ENCODE peak calls at places on chromosomes 7 and 10, in six cellular contexts. Q is CD4-positive, alpha-beta T cell; F is ovary; O is dorsolateral prefrontal cortex; I is kidney; J is prostate gland. D is an unnamed sample.

GRCh38 chr7:149836434-149836833 is 1.7 kb upstream of the ZNF862 start:
- DNase-seq in Q (no peak), F (no peak), O (no peak), I (no peak), J (no peak), D (no peak)

GRCh38 chr7:14691597-14692203 is 210.9 kb downstream of the DGKB start:
- DNase-seq in Q (peak), F (peak), O (peak), I (peak), J (peak), D (no peak)

GRCh38 chr10:88249450-88249849 is 333.7 kb downstream of the RNLS start:
- DNase-seq in Q (no peak), F (no peak), O (no peak), I (no peak), J (no peak), D (no peak)

GRCh38 chr10:70786799-70787415 is 1.7 kb upstream of the TBATA start:
- DNase-seq in Q (no peak), F (no peak), O (no peak), I (no peak), J (no peak), D (no peak)

GRCh38 chr7:134212576-134213546 is 85.7 kb downstream of the LRGUK start:
- DNase-seq in Q (no peak), F (no peak), O (no peak), I (no peak), J (no peak), D (no peak)

GRCh38 chr7:28410628-28411578 is 1.4 kb upstream of the CREB5 start:
- DNase-seq in Q (no peak), F (peak), O (no peak), I (peak), J (no peak), D (peak)

GRCh38 chr7:79790863-79791262 is 337.4 kb upstream of the MAGI2 start:
- DNase-seq in Q (no peak), F (no peak), O (no peak), I (no peak), J (no peak), D (no peak)

GRCh38 chr7:120793213-120793936 is 64.6 kb downstream of the TSPAN12 start:
- DNase-seq in Q (no peak), F (no peak), O (no peak), I (no peak), J (no peak), D (no peak)

DNA sequence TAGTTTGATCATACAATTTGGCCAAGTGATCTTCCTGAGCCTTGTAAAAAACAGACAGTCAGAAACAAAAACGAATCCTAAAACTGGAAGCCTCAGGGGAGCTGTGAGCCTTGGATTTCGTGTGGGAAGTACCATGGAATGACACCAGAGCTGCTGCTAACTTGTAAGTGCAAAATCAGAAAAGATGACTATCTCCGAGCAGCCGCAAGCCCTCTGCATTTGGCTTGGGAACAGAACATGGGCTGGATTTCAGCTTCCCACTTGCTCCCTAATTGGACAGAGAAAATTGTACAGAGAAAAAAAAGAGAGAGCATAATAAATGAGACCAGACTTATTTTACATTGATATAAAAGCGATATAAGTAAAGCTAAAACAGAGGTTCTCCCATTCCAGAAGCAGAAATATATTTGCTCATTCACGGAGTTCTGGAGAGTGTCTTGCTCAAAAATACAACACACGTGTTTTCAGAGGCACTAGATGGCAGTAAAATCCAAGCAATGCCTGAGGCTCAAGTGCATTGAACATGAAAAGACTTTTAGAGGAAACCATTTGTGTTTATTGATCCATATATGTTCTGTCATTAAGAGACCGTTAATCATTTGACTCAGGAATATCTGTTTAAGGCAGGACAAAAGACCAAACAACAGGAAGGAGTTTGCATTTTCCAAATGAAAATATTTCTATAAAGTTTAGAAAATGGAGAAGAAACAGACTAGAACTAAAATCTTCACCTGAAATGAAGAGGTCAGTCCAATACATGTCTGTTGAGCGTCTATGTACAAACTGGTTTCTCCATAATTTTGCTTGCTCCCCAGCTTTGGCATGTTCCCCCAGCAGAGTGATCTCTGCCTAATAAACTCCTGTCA is 78.3 kb upstream of the SLC26A5 start:
- DNase-seq in Q (no peak), F (no peak), O (peak), I (no peak), J (no peak), D (no peak)
- TF ChIP-seq CTCF in Q (no peak), F (no peak), O (peak), I (peak), J (no peak), D (no peak)

GRCh38 chr10:92814790-92815189 is 33.5 kb upstream of the EXOC6 start:
- DNase-seq in Q (no peak), F (no peak), O (no peak), I (no peak), J (no peak), D (no peak)

GRCh38 chr10:92811986-92812385 is 36.3 kb upstream of the EXOC6 start:
- DNase-seq in Q (no peak), F (no peak), O (no peak), I (no peak), J (no peak), D (no peak)

GRCh38 chr10:92810934-92811532 is 37.3 kb upstream of the EXOC6 start:
- DNase-seq in Q (no peak), F (no peak), O (no peak), I (no peak), J (no peak), D (no peak)

GRCh38 chr10:92813979-92814378 is 34.3 kb upstream of the EXOC6 start:
- DNase-seq in Q (no peak), F (no peak), O (no peak), I (no peak), J (no peak), D (no peak)

DNA sequence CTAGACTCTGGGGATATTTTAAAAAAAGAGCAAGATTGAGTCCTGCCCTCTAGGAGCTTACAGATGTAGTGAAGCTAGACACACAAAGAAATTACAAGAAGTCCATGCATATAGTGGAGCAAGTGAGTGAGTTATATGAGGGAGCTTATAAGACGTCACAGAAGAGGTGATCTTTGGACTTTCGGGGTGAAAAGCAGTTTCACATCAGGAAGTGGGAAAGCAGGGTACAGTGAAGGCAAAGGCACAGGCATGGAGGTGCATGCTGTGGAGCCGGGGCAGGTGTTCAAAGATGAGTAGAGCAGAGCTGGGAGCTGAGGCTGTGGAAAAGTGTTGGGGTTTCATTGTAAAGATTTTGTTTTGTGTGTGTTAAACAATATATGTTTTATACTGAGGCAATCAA is 38.5 kb upstream of the EXOC6 start:
- DNase-seq in Q (no peak), F (no peak), O (no peak), I (no peak), J (no peak), D (no peak)
- H3K27ac ChIP-seq in Q (no peak), F (no peak), O (no peak), I (no peak), J (no peak), D (no peak)

GRCh38 chr10:86709786-86710185 is 41.5 kb downstream of the LDB3 start:
- DNase-seq in Q (no peak), F (no peak), O (no peak), I (no peak), J (no peak), D (no peak)

GRCh38 chr10:86710987-86711236 is 42.6 kb downstream of the LDB3 start:
- DNase-seq in Q (no peak), F (no peak), O (no peak), I (no peak), J (no peak), D (no peak)

GRCh38 chr10:86708783-86709778 is 40.8 kb downstream of the LDB3 start:
- DNase-seq in Q (no peak), F (no peak), O (peak), I (no peak), J (no peak), D (no peak)

GRCh38 chr10:86711957-86712708 is 43.8 kb downstream of the LDB3 start:
- DNase-seq in Q (peak), F (peak), O (no peak), I (no peak), J (peak), D (peak)

GRCh38 chr10:86711237-86711956 is 43.1 kb downstream of the LDB3 start:
- DNase-seq in Q (peak), F (peak), O (peak), I (peak), J (peak), D (peak)
- TF ChIP-seq CTCF in Q (peak), F (peak), O (peak), I (peak), J (peak), D (peak)

DNA sequence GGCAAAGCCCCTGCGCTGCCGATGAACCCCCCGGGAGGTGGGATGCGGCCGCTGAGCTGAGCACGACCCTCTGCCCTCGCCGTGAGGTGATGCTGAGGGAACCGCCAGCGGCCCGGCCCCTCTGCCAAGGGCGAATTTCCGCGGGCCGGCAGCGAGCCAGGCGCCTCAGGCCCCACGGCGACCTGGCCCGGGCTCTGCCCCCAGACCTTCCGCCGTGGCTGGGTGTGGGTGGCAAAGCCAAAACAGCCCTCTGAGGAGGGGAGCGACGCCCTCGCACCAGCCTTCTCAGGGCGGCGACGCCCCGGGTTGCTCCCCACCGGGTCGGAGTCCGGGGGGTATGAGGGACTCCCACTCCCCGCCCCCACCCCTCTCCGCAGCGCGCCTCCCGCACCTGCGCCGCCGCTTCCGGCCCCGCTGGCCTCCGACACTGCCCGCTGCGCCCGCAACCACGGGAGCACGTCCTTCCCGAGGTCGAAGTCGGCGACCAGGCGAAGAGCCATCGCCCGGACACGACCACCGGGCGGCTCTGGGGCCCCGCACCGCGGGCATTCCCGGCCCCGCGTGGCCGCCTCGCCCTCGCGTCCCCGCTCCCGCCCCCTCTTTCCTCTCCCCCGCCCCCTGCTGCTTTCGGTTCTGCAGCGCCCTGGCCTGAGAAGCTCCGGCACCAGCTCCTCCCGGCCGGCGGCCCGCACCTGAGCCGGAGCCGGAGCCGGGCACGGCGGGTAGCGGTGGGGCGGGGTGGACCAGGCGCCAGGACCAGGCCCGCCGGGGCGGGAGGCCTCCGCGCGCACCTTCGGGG is at the start of gene GSAP:
- DNase-seq in Q (peak), F (peak), O (no peak), I (peak), J (peak), D (peak)
- H3K27ac ChIP-seq in Q (peak), F (peak), O (peak), I (peak), J (peak), D (peak)

GRCh38 chr7:145169908-145170307 is 334.1 kb upstream of the TPK1 start:
- DNase-seq in Q (no peak), F (no peak), O (no peak), I (no peak), J (no peak), D (no peak)
- TF ChIP-seq CTCF in Q (no peak), F (no peak), O (peak), I (no peak), J (no peak), D (no peak)

DNA sequence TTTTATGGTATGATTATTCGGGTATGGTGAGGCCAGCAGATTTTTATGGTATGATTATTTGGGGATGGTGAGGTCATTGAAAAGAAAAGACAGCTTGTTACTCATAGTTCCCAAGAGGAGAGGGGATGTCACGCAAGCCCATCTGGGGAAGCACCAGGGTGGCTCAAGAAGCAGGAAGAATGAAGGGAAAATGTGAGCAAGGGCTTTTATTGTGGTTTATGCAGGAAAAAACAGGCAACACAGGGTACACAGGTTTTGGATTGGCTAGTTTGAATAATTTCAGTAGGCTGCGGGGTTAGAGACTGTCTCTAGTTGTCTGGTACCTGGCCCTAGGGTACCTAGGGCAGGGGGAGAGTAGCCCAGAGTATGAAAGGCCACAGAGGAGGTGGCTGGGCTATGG is 26.8 kb upstream of the DGKI start:
- DNase-seq in Q (no peak), F (no peak), O (no peak), I (no peak), J (no peak), D (no peak)
- H3K27ac ChIP-seq in Q (no peak), F (no peak), O (no peak), I (no peak), J (no peak), D (no peak)

DNA sequence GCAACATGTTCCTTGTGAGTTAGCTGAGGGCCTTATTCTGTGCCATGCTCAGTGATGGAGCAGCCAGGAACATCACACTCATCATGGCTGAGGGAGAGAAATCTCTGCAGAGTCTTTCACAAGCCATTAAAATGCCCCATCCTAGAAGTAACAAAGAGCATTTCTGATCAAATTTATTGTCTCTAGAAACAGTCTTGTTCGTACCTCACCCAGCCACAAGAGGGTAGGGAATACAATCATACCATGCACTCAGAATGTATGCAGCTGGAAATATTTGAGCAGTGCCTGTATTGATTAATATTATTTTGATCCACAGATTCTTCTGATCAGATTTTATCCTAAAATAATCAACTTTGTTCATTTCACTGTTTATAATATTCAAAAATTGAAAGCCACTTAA is 17.3 kb downstream of the VPS26A start:
- DNase-seq in Q (no peak), F (no peak), O (no peak), I (no peak), J (no peak), D (no peak)
- TF ChIP-seq CTCF in Q (no peak), F (no peak), O (no peak), I (no peak), J (no peak), D (no peak)

GRCh38 chr10:11152801-11153200 is 135.1 kb downstream of the CELF2 start:
- DNase-seq in Q (no peak), F (no peak), O (no peak), I (no peak), J (no peak), D (no peak)
- H3K27ac ChIP-seq in Q (peak), F (no peak), O (no peak), I (no peak), J (no peak), D (no peak)

GRCh38 chr7:26551740-26552139 is 260.1 kb downstream of the SNX10 start:
- DNase-seq in Q (no peak), F (no peak), O (no peak), I (no peak), J (no peak), D (no peak)

GRCh38 chr7:26553128-26553527 is 261.5 kb downstream of the SNX10 start:
- DNase-seq in Q (no peak), F (no peak), O (no peak), I (no peak), J (no peak), D (no peak)

GRCh38 chr7:26547156-26547555 is 255.5 kb downstream of the SNX10 start:
- DNase-seq in Q (no peak), F (no peak), O (no peak), I (no peak), J (no peak), D (no peak)

GRCh38 chr7:26550492-26550891 is 258.8 kb downstream of the SNX10 start:
- DNase-seq in Q (no peak), F (no peak), O (no peak), I (no peak), J (no peak), D (no peak)

GRCh38 chr7:26549281-26549943 is 257.8 kb downstream of the SNX10 start:
- DNase-seq in Q (no peak), F (no peak), O (no peak), I (no peak), J (no peak), D (no peak)
- TF ChIP-seq CTCF in Q (no peak), F (no peak), O (no peak), I (no peak), J (no peak), D (no peak)

DNA sequence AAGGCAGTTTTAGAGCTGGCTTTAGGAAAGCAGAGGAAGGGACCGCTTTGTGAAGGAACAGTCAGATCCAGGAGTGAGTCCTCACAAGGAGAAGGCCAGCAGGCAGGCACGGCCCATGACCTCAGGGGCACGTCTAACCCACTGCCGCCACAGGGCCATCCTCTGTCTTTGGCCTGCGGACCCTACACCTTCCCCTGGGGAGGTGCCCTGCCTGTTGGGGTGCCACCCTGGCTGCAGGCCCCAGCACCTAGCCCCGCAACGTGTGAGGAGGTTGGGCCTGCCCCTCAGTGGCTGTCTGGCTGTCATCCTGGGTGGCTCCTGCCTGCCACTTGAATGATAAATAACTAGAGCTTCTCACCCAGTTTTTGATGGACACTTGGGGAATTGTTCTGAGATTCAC is 31.0 kb upstream of the TRIM8 start:
- DNase-seq in Q (no peak), F (no peak), O (no peak), I (peak), J (no peak), D (peak)
- H3K27ac ChIP-seq in Q (peak), F (no peak), O (peak), I (peak), J (no peak), D (peak)